ENCODE peak calls at places on chromosomes 1 and 21, in ten cellular contexts. R, B, T, Q, Y, H, K, M, J and O are unnamed samples. For H4K20me1, the result is how much of the 10 kb centered on the place peaks cover.

GRCh38 chr1:200888349-200888838 is 6.3 kb upstream of the INAVA start:
- DNase-seq in J (no peak), Y (peak), H (peak), K (peak), R (peak), Q (no peak), M (no peak), T (peak), B (peak), O (no peak)

GRCh38 chr1:214429951-214430742 is 121.3 kb downstream of the PTPN14 start:
- DNase-seq in R (no peak), J (no peak), K (no peak), H (no peak), Q (peak), M (no peak), T (no peak), B (no peak), Y (no peak), O (no peak)

GRCh38 chr1:69321311-69321710 is 246.4 kb upstream of the LRRC7 start:
- DNase-seq in K (no peak), M (no peak), T (no peak), Y (no peak), B (no peak), J (no peak), R (no peak), Q (no peak), H (no peak), O (no peak)

GRCh38 chr1:175783126-175783722 is 39.8 kb upstream of the TNR start:
- DNase-seq in Y (no peak), T (no peak), H (no peak), Q (no peak), B (no peak), J (no peak), R (no peak), M (peak), K (no peak), O (no peak)

GRCh38 chr1:88935522-88936222 is 44.3 kb upstream of the GTF2B start:
- DNase-seq in J (peak), H (peak), B (no peak), K (no peak), M (peak), Q (peak), Y (peak), R (no peak), T (peak), O (peak)

GRCh38 chr1:111140680-111140967 is 601 bp downstream of the CEPT1 start:
- DNase-seq in J (peak), B (peak), H (peak), K (no peak), T (peak), R (peak), Q (peak), M (peak), Y (peak), O (peak)

GRCh38 chr1:3846521-3846920 is 10.5 kb downstream of the CEP104 start:
- DNase-seq in J (no peak), H (no peak), B (no peak), Q (no peak), K (no peak), Y (no peak), T (no peak), R (no peak), M (peak), O (no peak)

GRCh38 chr1:11151854-11152612 is 37.1 kb upstream of the ANGPTL7 start:
- DNase-seq in K (no peak), H (peak), Q (no peak), T (no peak), M (no peak), J (no peak), R (no peak), Y (no peak), B (no peak), O (no peak)

GRCh38 chr1:167650266-167651160 is 20.5 kb downstream of the RCSD1 start:
- DNase-seq in R (no peak), Q (no peak), T (peak), J (no peak), M (no peak), B (no peak), H (no peak), Y (no peak), K (peak), O (no peak)

GRCh38 chr1:24062221-24062620 is 49.7 kb downstream of the MYOM3 start:
- DNase-seq in K (no peak), M (no peak), J (no peak), T (no peak), B (no peak), H (peak), R (no peak), Q (no peak), Y (no peak), O (no peak)

GRCh38 chr1:150582371-150582770 is 3.0 kb upstream of the MCL1 start:
- DNase-seq in T (no peak), J (no peak), R (no peak), Q (no peak), K (no peak), B (no peak), M (no peak), H (no peak), Y (no peak), O (peak)

GRCh38 chr1:42937836-42938595 is 20.7 kb downstream of the SLC2A1 start:
- DNase-seq in H (peak), M (no peak), J (no peak), K (no peak), B (peak), R (no peak), Q (no peak), Y (no peak), T (no peak), O (peak)

GRCh38 chr1:42937141-42937696 is 21.4 kb downstream of the SLC2A1 start:
- DNase-seq in Y (no peak), H (peak), R (no peak), M (no peak), J (no peak), Q (peak), B (peak), T (no peak), K (no peak), O (peak)

GRCh38 chr1:42935313-42935624 is 23.4 kb downstream of the SLC2A1 start:
- DNase-seq in R (no peak), B (no peak), H (no peak), J (peak), M (no peak), Q (no peak), K (no peak), Y (no peak), T (peak), O (no peak)

GRCh38 chr1:42935971-42936308 is 22.7 kb downstream of the SLC2A1 start:
- DNase-seq in Y (no peak), B (no peak), K (no peak), J (no peak), R (no peak), T (no peak), Q (no peak), M (no peak), H (no peak), O (no peak)

GRCh38 chr1:42936309-42937078 is 22.2 kb downstream of the SLC2A1 start:
- DNase-seq in B (peak), K (no peak), Q (peak), H (peak), Y (no peak), J (no peak), R (no peak), M (no peak), T (peak), O (peak)
- H4K20me1 ChIP-seq in B (under half), K (half or more), Q (under half), H (under half), Y (half or more), J (half or more), R (under half), M (under half), T (under half), O (under half)

DNA sequence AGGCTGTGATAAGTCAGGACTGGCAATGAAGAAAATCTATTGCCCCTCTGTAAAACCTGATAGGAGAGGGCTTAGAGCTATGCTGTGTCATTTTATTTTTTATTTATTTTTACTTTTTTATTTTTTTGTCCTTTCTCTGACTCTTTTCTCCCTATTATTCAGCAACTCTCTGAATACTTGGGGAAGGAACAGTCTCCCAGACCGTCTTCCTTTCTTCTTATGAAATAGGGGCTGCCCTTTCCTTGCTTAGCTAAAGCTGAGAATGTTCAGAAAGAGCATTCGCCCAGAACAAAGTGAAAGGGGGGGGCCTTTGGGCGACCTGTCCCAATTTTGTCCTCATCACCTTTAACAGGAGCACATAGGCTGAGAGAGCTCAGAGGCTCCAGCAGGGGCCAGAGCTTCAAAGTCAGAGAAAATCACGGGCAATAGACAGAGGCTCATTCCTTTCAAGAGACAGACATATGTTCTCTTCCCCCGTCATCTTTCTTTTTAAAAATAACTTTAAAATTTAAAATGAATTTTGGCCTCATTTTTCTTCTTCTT is 80.9 kb downstream of the RNF220 start:
- DNase-seq in J (no peak), M (no peak), R (no peak), Y (no peak), B (no peak), K (no peak), Q (no peak), H (no peak), T (no peak), O (no peak)
- H3K4me2 ChIP-seq in J (no peak), M (no peak), R (no peak), Y (no peak), B (peak), K (no peak), Q (no peak), H (peak), T (no peak), O (peak)

GRCh38 chr1:116852910-116853309 is 56.8 kb upstream of the PTGFRN start:
- DNase-seq in J (no peak), M (no peak), Y (peak), H (peak), B (peak), T (no peak), K (no peak), R (no peak), Q (no peak), O (no peak)
- H3K27ac ChIP-seq in J (no peak), M (peak), Y (no peak), H (peak), B (peak), T (no peak), K (no peak), R (no peak), Q (no peak), O (peak)

GRCh38 chr1:1832151-1832550 is 53.9 kb upstream of the NADK start:
- DNase-seq in M (no peak), Y (no peak), T (no peak), R (no peak), J (no peak), H (no peak), K (no peak), B (no peak), Q (no peak), O (no peak)
- H4K20me1 ChIP-seq in M (under half), Y (half or more), T (under half), R (under half), J (under half), H (under half), K (half or more), B (half or more), Q (under half), O (half or more)

DNA sequence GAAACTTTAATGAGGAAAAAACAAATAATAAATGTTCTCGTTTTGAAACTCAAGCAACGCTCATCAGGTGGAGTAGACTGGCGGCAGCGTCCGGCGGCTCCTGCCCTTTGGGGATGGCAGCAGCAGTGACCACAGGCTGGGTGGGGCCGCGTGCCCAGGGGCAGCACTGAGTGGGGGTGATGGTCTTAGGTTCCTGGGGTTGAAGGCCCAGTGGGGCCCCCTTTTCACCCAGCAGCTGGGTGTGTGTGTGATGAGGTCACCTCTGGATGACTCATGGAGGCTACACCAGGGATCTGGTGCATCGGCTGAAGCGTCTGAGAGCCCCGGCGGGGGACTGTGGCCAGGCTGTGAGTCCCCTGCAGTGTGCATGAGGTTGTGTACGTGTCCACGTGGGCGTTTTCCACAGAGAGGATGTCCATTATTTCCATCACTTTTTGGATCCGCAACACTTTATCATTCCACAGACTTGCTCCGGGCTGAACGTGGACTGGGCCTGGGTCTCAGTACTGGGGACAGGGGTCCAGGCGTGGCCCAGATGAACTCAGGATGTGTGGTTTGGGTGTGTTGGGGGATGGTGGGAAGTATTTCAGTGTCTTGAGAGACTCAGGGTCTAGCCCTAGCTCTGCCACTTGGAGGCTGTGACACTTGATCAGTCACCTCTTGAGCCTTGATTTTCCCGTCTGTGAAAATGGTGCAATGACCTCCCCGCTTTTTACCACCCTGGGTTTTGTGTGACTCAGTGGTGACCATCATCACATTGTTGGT is 25.6 kb downstream of the LDLRAP1 start:
- DNase-seq in R (no peak), K (no peak), B (peak), H (peak), Q (peak), T (no peak), J (no peak), M (no peak), Y (no peak), O (peak)
- H3K4me2 ChIP-seq in R (no peak), K (no peak), B (peak), H (peak), Q (peak), T (no peak), J (no peak), M (no peak), Y (no peak), O (peak)

DNA sequence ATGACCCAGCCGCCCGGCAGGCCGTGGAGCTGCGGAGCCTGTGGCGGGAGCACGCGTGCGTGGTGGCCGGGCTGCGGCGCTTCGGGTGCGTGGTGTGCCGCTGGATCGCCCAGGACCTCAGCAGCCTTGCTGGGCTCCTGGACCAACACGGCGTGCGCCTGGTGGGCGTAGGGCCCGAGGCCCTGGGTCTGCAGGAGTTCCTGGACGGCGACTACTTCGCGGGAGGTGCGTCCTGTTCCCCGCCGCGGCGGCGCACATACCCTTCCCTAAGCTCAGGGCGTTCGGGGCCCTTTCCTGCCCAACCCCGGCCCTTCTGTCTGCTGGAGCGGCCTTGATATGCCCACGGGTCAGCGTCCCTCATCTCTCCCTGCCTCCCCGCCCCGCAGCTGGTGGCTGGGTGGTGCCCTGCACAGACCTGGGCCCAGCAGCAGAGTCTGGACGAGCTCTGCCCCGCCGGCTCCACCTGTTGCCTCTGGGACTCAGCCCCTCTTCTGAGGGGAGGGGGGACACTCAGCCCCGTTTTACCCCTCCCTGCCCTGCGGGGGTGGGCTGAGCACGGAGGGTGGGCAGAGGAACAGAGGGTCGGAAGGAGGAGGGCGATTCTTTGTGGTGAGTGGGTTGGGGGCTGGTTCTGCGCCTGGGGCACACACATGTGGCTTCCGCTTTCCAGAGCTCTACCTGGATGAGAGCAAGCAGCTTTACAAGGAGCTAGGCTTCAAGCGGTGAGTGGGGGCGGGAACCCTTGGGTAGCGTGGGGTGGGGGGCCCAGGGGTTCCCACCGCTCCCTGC is 688 bp downstream of the PRXL2B start:
- DNase-seq in Q (peak), K (no peak), M (peak), B (no peak), J (no peak), Y (peak), T (no peak), H (peak), R (no peak), O (peak)
- H3K27ac ChIP-seq in Q (peak), K (peak), M (no peak), B (no peak), J (no peak), Y (no peak), T (no peak), H (no peak), R (no peak), O (no peak)

GRCh38 chr21:37076087-37076486 is 3.0 kb downstream of the TTC3 start:
- DNase-seq in T (no peak), R (no peak), J (no peak), Q (no peak), H (no peak), B (no peak), K (no peak), M (no peak), Y (no peak), O (no peak)
- H4K20me1 ChIP-seq in T (under half), R (under half), J (under half), Q (under half), H (under half), B (under half), K (under half), M (under half), Y (under half), O (half or more)